ENCODE peak calls at places on chromosome 18, in ten cellular contexts. R is CD4-positive, alpha-beta T cell; F is HCEC 1CT; D is T-helper 2 cell; L is H54; W is T-helper 9 cell; O is NCI-H1092 treated with DMSO at 0.1 percent for 48 hours; E is endothelial cell; V is osteoblast; Y is T1000. X is an unnamed sample.

GRCh38 chr18:22088029-22088428 is 81.4 kb upstream of the GATA6 start:
- DNase-seq in V (no peak), R (no peak), O (no peak), F (no peak), Y (no peak), L (no peak), W (no peak), D (no peak), E (no peak), X (no peak)

GRCh38 chr18:38453880-38454279 is 888.3 kb upstream of the CELF4 start:
- DNase-seq in L (no peak), E (no peak), W (no peak), V (no peak), O (no peak), D (no peak), R (no peak), Y (no peak), F (no peak), X (no peak)

GRCh38 chr18:35827275-35827929 is 145.1 kb upstream of the RMP24 start:
- DNase-seq in W (no peak), F (no peak), R (no peak), V (no peak), L (no peak), D (no peak), O (no peak), Y (no peak), E (no peak), X (no peak)

GRCh38 chr18:21489119-21489750 is 111.3 kb downstream of the ESCO1 start:
- DNase-seq in L (peak), O (peak), Y (no peak), W (no peak), E (peak), V (peak), R (no peak), D (no peak), F (peak), X (peak)

GRCh38 chr18:50573679-50574078 is 13.8 kb downstream of the MAPK4 start:
- DNase-seq in L (no peak), Y (no peak), E (no peak), R (no peak), W (no peak), V (no peak), F (no peak), O (no peak), D (no peak), X (no peak)

GRCh38 chr18:28960146-28960545 is 783.2 kb upstream of the CDH2 start:
- DNase-seq in V (peak), L (no peak), W (no peak), E (no peak), O (no peak), R (no peak), Y (no peak), F (peak), D (no peak), X (no peak)

GRCh38 chr18:45951021-45951714 is 16.0 kb downstream of the EPG5 start:
- DNase-seq in W (no peak), O (no peak), Y (peak), V (peak), R (no peak), E (no peak), D (no peak), F (peak), L (no peak), X (no peak)

GRCh38 chr18:657998-658946 is 819 bp downstream of the TYMS start:
- DNase-seq in L (peak), R (peak), W (peak), V (peak), O (peak), D (peak), Y (peak), F (peak), E (peak), X (peak)

GRCh38 chr18:1528447-1528846 is 623.8 kb downstream of the ADCYAP1 start:
- DNase-seq in F (no peak), D (no peak), R (no peak), E (no peak), L (no peak), W (no peak), O (no peak), V (no peak), Y (no peak), X (no peak)

GRCh38 chr18:77006305-77007175 is 126.0 kb downstream of the MBP start:
- DNase-seq in E (no peak), V (no peak), O (no peak), L (no peak), R (no peak), F (no peak), W (no peak), Y (no peak), D (no peak), X (no peak)

GRCh38 chr18:35502062-35502461 is 4.3 kb upstream of the INO80C start:
- DNase-seq in L (no peak), W (no peak), V (peak), F (no peak), Y (no peak), R (no peak), D (no peak), O (no peak), E (no peak), X (no peak)

GRCh38 chr18:26002375-26002774 is 88.0 kb downstream of the SS18 start:
- DNase-seq in D (no peak), W (no peak), V (no peak), Y (no peak), R (no peak), F (no peak), O (no peak), E (no peak), L (no peak), X (no peak)

GRCh38 chr18:54261894-54262293 is 7.4 kb upstream of the POLI start:
- DNase-seq in V (no peak), R (no peak), E (no peak), D (no peak), O (no peak), L (no peak), Y (no peak), F (no peak), W (no peak), X (no peak)

GRCh38 chr18:37965572-37965970 is 400.0 kb upstream of the CELF4 start:
- DNase-seq in E (no peak), R (no peak), Y (no peak), L (no peak), V (no peak), O (no peak), W (no peak), D (no peak), F (no peak), X (no peak)

GRCh38 chr18:75884728-75885127 is 457.2 kb upstream of the SMIM21 start:
- DNase-seq in L (no peak), D (no peak), E (no peak), V (no peak), R (no peak), O (no peak), F (no peak), Y (no peak), W (no peak), X (no peak)

GRCh38 chr18:12397254-12397653 is 10.5 kb upstream of the PRELID3A start:
- DNase-seq in V (no peak), D (no peak), E (no peak), O (no peak), R (no peak), Y (no peak), L (no peak), F (no peak), W (no peak), X (no peak)

GRCh38 chr18:48222118-48222517 is 187.1 kb downstream of the ZBTB7C start:
- DNase-seq in D (no peak), E (no peak), R (no peak), Y (no peak), V (no peak), W (peak), L (no peak), O (peak), F (peak), X (no peak)

GRCh38 chr18:73741946-73742345 is 405.7 kb downstream of the FBXO15 start:
- DNase-seq in L (no peak), O (no peak), F (no peak), D (no peak), W (no peak), Y (no peak), V (no peak), E (no peak), R (no peak), X (no peak)

GRCh38 chr18:41266214-41266613 is 688.8 kb upstream of the PIK3C3 start:
- DNase-seq in F (no peak), W (no peak), R (no peak), V (no peak), Y (no peak), L (no peak), D (no peak), O (no peak), E (no peak), X (no peak)

GRCh38 chr18:10239138-10239537 is 215.3 kb upstream of the APCDD1 start:
- DNase-seq in R (no peak), D (no peak), E (no peak), Y (no peak), O (no peak), F (no peak), V (no peak), W (no peak), L (no peak), X (no peak)

GRCh38 chr18:68714356-68714706 is 577 bp downstream of the TMX3 start:
- DNase-seq in D (no peak), F (peak), V (no peak), W (no peak), L (no peak), R (no peak), Y (no peak), O (peak), E (peak), X (no peak)